ENCODE peak calls at places on chromosomes 16 and 17, in ten cellular contexts. G is lung, H is esophagus squamous epithelium, V is cardiac muscle cell, D is heart right ventricle, L is colonic mucosa, A is neural progenitor cell, J is mesendoderm, Q is transverse colon, F is body of pancreas. P is an unnamed sample.

GRCh38 chr16:88805887-88806393 is 2.4 kb downstream of the CDT1 start:
- DNase-seq in G (no peak), H (no peak), V (no peak), D (no peak), L (no peak), A (no peak), J (no peak), Q (no peak), F (no peak), P (no peak)

GRCh38 chr16:68116256-68116853 is 31.2 kb downstream of the NFATC3 start:
- DNase-seq in G (no peak), H (no peak), V (no peak), D (no peak), L (no peak), A (no peak), J (no peak), Q (no peak), F (no peak), P (no peak)

GRCh38 chr17:17144916-17145665 is 61.0 kb downstream of the PLD6 start:
- DNase-seq in G (no peak), H (no peak), V (no peak), D (peak; percentile 8), L (no peak), A (no peak), J (no peak), Q (no peak), F (no peak), P (no peak)

GRCh38 chr17:67435122-67435521 is 58.0 kb downstream of the PITPNC1 start:
- DNase-seq in G (no peak), H (no peak), V (no peak), D (no peak), L (no peak), A (no peak), J (no peak), Q (peak; percentile 40), F (no peak), P (no peak)

GRCh38 chr17:5097101-5097834 is 14.4 kb downstream of the ZNF232 start:
- DNase-seq in G (no peak), H (no peak), V (peak; percentile 87), D (peak; percentile 72), L (peak; percentile 39), A (peak; percentile 92), J (peak; percentile 90), Q (peak; percentile 50), F (peak; percentile 58), P (no peak)

GRCh38 chr16:82506734-82507133 is 120.0 kb upstream of the CDH13 start:
- DNase-seq in G (no peak), H (no peak), V (no peak), D (no peak), L (no peak), A (no peak), J (no peak), Q (no peak), F (no peak), P (no peak)

GRCh38 chr16:64545769-64546168 is 576.1 kb downstream of the CDH11 start:
- DNase-seq in G (no peak), H (no peak), V (peak; percentile 42), D (no peak), L (no peak), A (no peak), J (no peak), Q (no peak), F (no peak), P (no peak)

GRCh38 chr17:73759324-73760185 is 115.3 kb upstream of the SDK2 start:
- DNase-seq in G (no peak), H (no peak), V (no peak), D (no peak), L (no peak), A (no peak), J (no peak), Q (no peak), F (no peak), P (no peak)

DNA sequence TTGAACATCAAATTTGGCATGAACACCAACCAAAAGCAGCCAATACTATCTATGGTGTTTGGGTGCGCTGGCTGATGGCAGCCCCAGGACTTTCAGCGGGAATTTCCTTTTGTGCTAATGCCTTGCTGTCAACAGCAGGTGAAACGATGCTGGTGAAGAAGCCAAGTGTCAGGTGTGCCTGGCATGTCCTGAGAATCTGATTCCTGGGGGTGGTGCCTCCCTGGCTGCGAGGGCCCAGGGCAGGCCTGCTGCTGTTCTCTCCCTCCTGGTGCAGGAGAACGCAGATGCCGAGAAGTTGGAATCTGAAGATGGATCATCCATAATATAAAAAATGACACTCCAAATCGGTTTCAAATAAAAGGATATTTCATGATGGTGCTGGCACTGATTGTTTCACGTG is 62.0 kb upstream of the DNAJA2 start:
- DNase-seq in G (no peak), H (no peak), V (no peak), D (no peak), L (no peak), A (no peak), J (no peak), Q (no peak), F (no peak), P (no peak)
- H3K36me3 ChIP-seq in G (no peaks in the 10 kb centered on the region), H (no peaks in the 10 kb centered on the region), V (no peaks in the 10 kb centered on the region), D (no peaks in the 10 kb centered on the region), L (no peaks in the 10 kb centered on the region), A (no peaks in the 10 kb centered on the region), J (no peaks in the 10 kb centered on the region), Q (no peaks in the 10 kb centered on the region), F (no peaks in the 10 kb centered on the region), P (no peaks in the 10 kb centered on the region)

GRCh38 chr16:9184354-9184690 is 92.9 kb downstream of the HAPSTR1 start:
- DNase-seq in G (no peak), H (no peak), V (no peak), D (no peak), L (no peak), A (no peak), J (no peak), Q (no peak), F (no peak), P (no peak)
- H3K27me3 ChIP-seq in G (no peaks in the 10 kb centered on the region), H (no peaks in the 10 kb centered on the region), V (no peaks in the 10 kb centered on the region), D (no peaks in the 10 kb centered on the region), L (no peaks in the 10 kb centered on the region), A (no peaks in the 10 kb centered on the region), J (no peaks in the 10 kb centered on the region), Q (no peaks in the 10 kb centered on the region), F (no peaks in the 10 kb centered on the region), P (peaks cover 2% of the 10 kb centered on the region)

GRCh38 chr16:56879276-56879675 is 14.3 kb downstream of the SLC12A3 start:
- DNase-seq in G (no peak), H (no peak), V (no peak), D (no peak), L (no peak), A (no peak), J (no peak), Q (no peak), F (no peak), P (no peak)
- H3K36me3 ChIP-seq in G (no peaks in the 10 kb centered on the region), H (no peaks in the 10 kb centered on the region), V (no peaks in the 10 kb centered on the region), D (no peaks in the 10 kb centered on the region), L (no peaks in the 10 kb centered on the region), A (no peaks in the 10 kb centered on the region), J (no peaks in the 10 kb centered on the region), Q (no peaks in the 10 kb centered on the region), F (no peaks in the 10 kb centered on the region), P (no peaks in the 10 kb centered on the region)

GRCh38 chr16:3581392-3581791 is 4.2 kb upstream of the NLRC3 start:
- DNase-seq in G (no peak), H (no peak), V (no peak), D (no peak), L (no peak), A (no peak), J (no peak), Q (no peak), F (no peak), P (no peak)

GRCh38 chr16:3580271-3580670 is 3.1 kb upstream of the NLRC3 start:
- DNase-seq in G (no peak), H (no peak), V (no peak), D (no peak), L (no peak), A (no peak), J (no peak), Q (no peak), F (no peak), P (no peak)

GRCh38 chr16:3580686-3581085 is 3.5 kb upstream of the NLRC3 start:
- DNase-seq in G (no peak), H (no peak), V (no peak), D (no peak), L (no peak), A (peak; percentile 27), J (no peak), Q (no peak), F (no peak), P (no peak)

GRCh38 chr16:3578610-3579551 is 1.7 kb upstream of the NLRC3 start:
- DNase-seq in G (no peak), H (no peak), V (no peak), D (no peak), L (no peak), A (no peak), J (peak; percentile 47), Q (peak; percentile 62), F (no peak), P (peak; percentile 84)

GRCh38 chr16:3579776-3580175 is 2.6 kb upstream of the NLRC3 start:
- DNase-seq in G (no peak), H (no peak), V (no peak), D (no peak), L (no peak), A (no peak), J (no peak), Q (no peak), F (no peak), P (no peak)
- H3K27me3 ChIP-seq in G (no peaks in the 10 kb centered on the region), H (no peaks in the 10 kb centered on the region), V (no peaks in the 10 kb centered on the region), D (no peaks in the 10 kb centered on the region), L (no peaks in the 10 kb centered on the region), A (no peaks in the 10 kb centered on the region), J (no peaks in the 10 kb centered on the region), Q (peaks cover 8% of the 10 kb centered on the region), F (no peaks in the 10 kb centered on the region), P (no peaks in the 10 kb centered on the region)

P was measured in GM06990.